ENCODE peak calls at places on chromosomes 6 and 20, in eight cellular contexts. One of them, this sample, is unnamed. For H3K36me3, the result is how much of the 10 kb centered on the place peaks cover.

GRCh38 chr6:45920819-45921511 is 94.7 kb downstream of the CLIC5 start:
- DNase-seq in psoas muscle: no peak
- DNase-seq in neural progenitor cell: no peak
- DNase-seq in upper lobe of left lung: no peak
- DNase-seq in endothelial cell of umbilical vein: no peak
- DNase-seq in fibroblast of lung: no peak
- DNase-seq in cardiac muscle cell: no peak
- DNase-seq in hepatocyte: no peak
- DNase-seq in this sample: no peak

GRCh38 chr6:2865270-2866182 is 23.9 kb upstream of the SERPINB1 start:
- DNase-seq in hepatocyte: no peak
- DNase-seq in fibroblast of lung: peak
- DNase-seq in endothelial cell of umbilical vein: peak
- DNase-seq in upper lobe of left lung: no peak
- DNase-seq in neural progenitor cell: no peak
- DNase-seq in cardiac muscle cell: no peak
- DNase-seq in psoas muscle: no peak
- DNase-seq in this sample: no peak

GRCh38 chr6:99064769-99065168 is 117.0 kb upstream of the FBXL4 start:
- DNase-seq in fibroblast of lung: no peak
- DNase-seq in endothelial cell of umbilical vein: no peak
- DNase-seq in cardiac muscle cell: no peak
- DNase-seq in hepatocyte: no peak
- DNase-seq in upper lobe of left lung: no peak
- DNase-seq in psoas muscle: no peak
- DNase-seq in neural progenitor cell: no peak
- DNase-seq in this sample: no peak

GRCh38 chr6:4220619-4221018 is 85.2 kb upstream of the ECI2 start:
- DNase-seq in endothelial cell of umbilical vein: no peak
- DNase-seq in neural progenitor cell: no peak
- DNase-seq in psoas muscle: no peak
- DNase-seq in hepatocyte: no peak
- DNase-seq in fibroblast of lung: peak
- DNase-seq in cardiac muscle cell: no peak
- DNase-seq in upper lobe of left lung: no peak
- DNase-seq in this sample: peak

GRCh38 chr6:79612918-79613317 is 18.2 kb upstream of the SH3BGRL2 start:
- DNase-seq in fibroblast of lung: no peak
- DNase-seq in upper lobe of left lung: no peak
- DNase-seq in psoas muscle: no peak
- DNase-seq in hepatocyte: no peak
- DNase-seq in endothelial cell of umbilical vein: no peak
- DNase-seq in cardiac muscle cell: no peak
- DNase-seq in neural progenitor cell: no peak
- DNase-seq in this sample: no peak

GRCh38 chr6:148595550-148595949 is 151.3 kb upstream of the UST start:
- DNase-seq in psoas muscle: no peak
- DNase-seq in fibroblast of lung: no peak
- DNase-seq in upper lobe of left lung: no peak
- DNase-seq in hepatocyte: no peak
- DNase-seq in cardiac muscle cell: no peak
- DNase-seq in endothelial cell of umbilical vein: no peak
- DNase-seq in neural progenitor cell: no peak
- DNase-seq in this sample: no peak

GRCh38 chr6:151257984-151258445 is 18.2 kb downstream of the AKAP12 start:
- DNase-seq in hepatocyte: no peak
- DNase-seq in endothelial cell of umbilical vein: no peak
- DNase-seq in cardiac muscle cell: peak
- DNase-seq in upper lobe of left lung: no peak
- DNase-seq in psoas muscle: no peak
- DNase-seq in fibroblast of lung: peak
- DNase-seq in neural progenitor cell: no peak
- DNase-seq in this sample: no peak

GRCh38 chr20:1718604-1719384 is 61.2 kb upstream of the SIRPG start:
- DNase-seq in cardiac muscle cell: no peak
- DNase-seq in neural progenitor cell: no peak
- DNase-seq in endothelial cell of umbilical vein: no peak
- DNase-seq in hepatocyte: no peak
- DNase-seq in psoas muscle: peak
- DNase-seq in upper lobe of left lung: no peak
- DNase-seq in fibroblast of lung: peak
- DNase-seq in this sample: peak

GRCh38 chr6:118284736-118285360 is 263.2 kb upstream of the PLN start:
- DNase-seq in fibroblast of lung: peak
- DNase-seq in hepatocyte: no peak
- DNase-seq in psoas muscle: no peak
- DNase-seq in neural progenitor cell: no peak
- DNase-seq in cardiac muscle cell: no peak
- DNase-seq in endothelial cell of umbilical vein: peak
- DNase-seq in upper lobe of left lung: no peak
- DNase-seq in this sample: no peak

GRCh38 chr20:15596220-15596875 is 976.9 kb downstream of the KIF16B start:
- DNase-seq in hepatocyte: no peak
- DNase-seq in psoas muscle: no peak
- DNase-seq in fibroblast of lung: no peak
- DNase-seq in endothelial cell of umbilical vein: no peak
- DNase-seq in cardiac muscle cell: no peak
- DNase-seq in upper lobe of left lung: peak
- DNase-seq in neural progenitor cell: no peak
- DNase-seq in this sample: no peak

GRCh38 chr6:42251911-42252637 is 34.4 kb upstream of the MRPS10 start:
- DNase-seq in cardiac muscle cell: peak
- DNase-seq in endothelial cell of umbilical vein: peak
- DNase-seq in neural progenitor cell: no peak
- DNase-seq in hepatocyte: peak
- DNase-seq in upper lobe of left lung: no peak
- DNase-seq in psoas muscle: peak
- DNase-seq in fibroblast of lung: peak
- DNase-seq in this sample: peak

GRCh38 chr20:36092424-36093024 is 62.0 kb upstream of the EPB41L1 start:
- DNase-seq in fibroblast of lung: no peak
- DNase-seq in neural progenitor cell: peak
- DNase-seq in hepatocyte: peak
- DNase-seq in cardiac muscle cell: peak
- DNase-seq in psoas muscle: peak
- DNase-seq in upper lobe of left lung: no peak
- DNase-seq in endothelial cell of umbilical vein: peak
- DNase-seq in this sample: no peak

GRCh38 chr6:61833176-61833716 is 452.8 kb downstream of the KHDRBS2 start:
- DNase-seq in endothelial cell of umbilical vein: no peak
- DNase-seq in upper lobe of left lung: no peak
- DNase-seq in fibroblast of lung: no peak
- DNase-seq in hepatocyte: no peak
- DNase-seq in cardiac muscle cell: no peak
- DNase-seq in psoas muscle: no peak
- DNase-seq in neural progenitor cell: no peak
- DNase-seq in this sample: no peak

GRCh38 chr6:20705741-20706140 is 171.5 kb downstream of the CDKAL1 start:
- DNase-seq in neural progenitor cell: no peak
- DNase-seq in fibroblast of lung: no peak
- DNase-seq in upper lobe of left lung: no peak
- DNase-seq in endothelial cell of umbilical vein: no peak
- DNase-seq in psoas muscle: no peak
- DNase-seq in hepatocyte: no peak
- DNase-seq in cardiac muscle cell: no peak
- DNase-seq in this sample: no peak

GRCh38 chr20:41032243-41032642 is 3.6 kb downstream of the TOP1 start:
- DNase-seq in hepatocyte: no peak
- DNase-seq in cardiac muscle cell: no peak
- DNase-seq in fibroblast of lung: peak
- DNase-seq in neural progenitor cell: no peak
- DNase-seq in psoas muscle: no peak
- DNase-seq in endothelial cell of umbilical vein: no peak
- DNase-seq in upper lobe of left lung: no peak
- DNase-seq in this sample: no peak

GRCh38 chr20:20548527-20549266 is 163.7 kb downstream of the RALGAPA2 start:
- DNase-seq in psoas muscle: no peak
- DNase-seq in endothelial cell of umbilical vein: no peak
- DNase-seq in upper lobe of left lung: no peak
- DNase-seq in fibroblast of lung: no peak
- DNase-seq in hepatocyte: peak
- DNase-seq in neural progenitor cell: no peak
- DNase-seq in cardiac muscle cell: no peak
- DNase-seq in this sample: no peak

GRCh38 chr6:53593001-53593488 is 48.1 kb upstream of the GCLC start:
- DNase-seq in hepatocyte: no peak
- DNase-seq in fibroblast of lung: peak
- DNase-seq in upper lobe of left lung: no peak
- DNase-seq in neural progenitor cell: no peak
- DNase-seq in psoas muscle: no peak
- DNase-seq in endothelial cell of umbilical vein: no peak
- DNase-seq in cardiac muscle cell: no peak
- DNase-seq in this sample: no peak

GRCh38 chr6:20433929-20434328 is 32.2 kb downstream of the E2F3 start:
- DNase-seq in upper lobe of left lung: no peak
- DNase-seq in endothelial cell of umbilical vein: no peak
- DNase-seq in psoas muscle: no peak
- DNase-seq in cardiac muscle cell: no peak
- DNase-seq in fibroblast of lung: no peak
- DNase-seq in hepatocyte: no peak
- DNase-seq in neural progenitor cell: no peak
- DNase-seq in this sample: no peak

DNA sequence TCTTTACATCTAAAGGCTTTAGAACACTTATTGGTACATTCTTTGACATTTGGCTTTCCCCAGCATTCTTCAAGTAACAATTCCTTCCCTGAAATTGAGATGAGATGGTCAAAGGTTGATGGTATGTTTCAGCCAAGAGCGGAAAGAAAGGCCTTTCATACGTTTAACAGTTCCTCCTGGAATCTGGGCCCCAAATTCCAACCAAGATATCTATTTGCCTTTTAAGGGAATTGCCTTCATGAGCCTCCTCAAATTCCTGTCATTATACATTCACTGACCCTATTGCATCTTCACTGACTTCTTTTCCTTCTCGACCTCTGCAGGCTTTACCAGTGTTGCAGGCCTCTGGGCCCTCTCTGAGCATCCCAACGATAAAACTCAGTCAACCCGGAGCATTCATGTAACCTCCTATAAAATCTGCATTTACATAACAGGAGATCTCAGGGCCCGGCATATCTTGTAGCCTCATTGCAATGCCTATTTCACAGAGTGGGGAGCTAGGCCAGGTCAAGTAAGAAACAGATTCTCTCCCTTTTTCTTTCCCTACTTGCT is 18.3 kb upstream of the WFDC9 start:
- DNase-seq in neural progenitor cell: no peak
- DNase-seq in fibroblast of lung: no peak
- DNase-seq in upper lobe of left lung: no peak
- DNase-seq in cardiac muscle cell: no peak
- DNase-seq in endothelial cell of umbilical vein: no peak
- DNase-seq in hepatocyte: no peak
- DNase-seq in psoas muscle: no peak
- DNase-seq in this sample: no peak
- H3K4me3 ChIP-seq in neural progenitor cell: no peak
- H3K4me3 ChIP-seq in fibroblast of lung: no peak
- H3K4me3 ChIP-seq in upper lobe of left lung: no peak
- H3K4me3 ChIP-seq in cardiac muscle cell: no peak
- H3K4me3 ChIP-seq in endothelial cell of umbilical vein: no peak
- H3K4me3 ChIP-seq in hepatocyte: no peak
- H3K4me3 ChIP-seq in psoas muscle: no peak
- H3K4me3 ChIP-seq in this sample: no peak

DNA sequence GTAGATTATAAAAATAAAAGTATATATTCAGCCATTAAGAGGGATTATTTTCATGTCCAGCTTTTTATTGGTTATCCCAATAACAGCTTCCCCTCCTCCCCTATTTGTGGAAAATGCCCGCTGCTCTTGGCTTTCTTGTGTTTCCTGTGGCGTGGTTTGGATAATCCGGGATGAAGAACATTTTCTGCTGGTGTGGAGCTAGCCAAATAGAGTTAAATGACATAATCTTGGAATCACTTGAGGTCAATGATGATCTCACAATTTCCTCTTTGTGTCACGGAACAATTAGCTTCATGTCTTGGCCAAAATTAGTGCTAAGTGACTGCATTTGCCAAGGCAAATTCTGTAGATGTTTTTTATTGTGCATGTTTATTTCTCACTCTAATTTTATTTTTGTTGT is 394.0 kb downstream of the LAMA2 start:
- DNase-seq in endothelial cell of umbilical vein: peak
- DNase-seq in cardiac muscle cell: no peak
- DNase-seq in fibroblast of lung: no peak
- DNase-seq in psoas muscle: no peak
- DNase-seq in neural progenitor cell: no peak
- DNase-seq in upper lobe of left lung: no peak
- DNase-seq in hepatocyte: no peak
- DNase-seq in this sample: no peak
- H3K36me3 ChIP-seq in endothelial cell of umbilical vein: under half
- H3K36me3 ChIP-seq in cardiac muscle cell: under half
- H3K36me3 ChIP-seq in fibroblast of lung: under half
- H3K36me3 ChIP-seq in psoas muscle: under half
- H3K36me3 ChIP-seq in neural progenitor cell: under half
- H3K36me3 ChIP-seq in upper lobe of left lung: under half
- H3K36me3 ChIP-seq in hepatocyte: under half
- H3K36me3 ChIP-seq in this sample: under half

GRCh38 chr6:23179994-23180393 is 610.6 kb downstream of the HDGFL1 start:
- DNase-seq in cardiac muscle cell: no peak
- DNase-seq in endothelial cell of umbilical vein: no peak
- DNase-seq in hepatocyte: no peak
- DNase-seq in fibroblast of lung: no peak
- DNase-seq in neural progenitor cell: no peak
- DNase-seq in upper lobe of left lung: no peak
- DNase-seq in psoas muscle: no peak
- DNase-seq in this sample: no peak

GRCh38 chr6:23176471-23176870 is 607.1 kb downstream of the HDGFL1 start:
- DNase-seq in endothelial cell of umbilical vein: no peak
- DNase-seq in upper lobe of left lung: no peak
- DNase-seq in fibroblast of lung: no peak
- DNase-seq in psoas muscle: no peak
- DNase-seq in neural progenitor cell: no peak
- DNase-seq in hepatocyte: no peak
- DNase-seq in cardiac muscle cell: no peak
- DNase-seq in this sample: no peak

GRCh38 chr6:23175391-23175790 is 606.0 kb downstream of the HDGFL1 start:
- DNase-seq in psoas muscle: no peak
- DNase-seq in neural progenitor cell: no peak
- DNase-seq in upper lobe of left lung: no peak
- DNase-seq in cardiac muscle cell: no peak
- DNase-seq in fibroblast of lung: peak
- DNase-seq in hepatocyte: no peak
- DNase-seq in endothelial cell of umbilical vein: no peak
- DNase-seq in this sample: no peak

GRCh38 chr6:23174781-23175361 is 605.5 kb downstream of the HDGFL1 start:
- DNase-seq in cardiac muscle cell: no peak
- DNase-seq in fibroblast of lung: peak
- DNase-seq in endothelial cell of umbilical vein: no peak
- DNase-seq in upper lobe of left lung: no peak
- DNase-seq in psoas muscle: no peak
- DNase-seq in neural progenitor cell: no peak
- DNase-seq in hepatocyte: no peak
- DNase-seq in this sample: peak

GRCh38 chr6:23176883-23177282 is 607.5 kb downstream of the HDGFL1 start:
- DNase-seq in neural progenitor cell: no peak
- DNase-seq in hepatocyte: peak
- DNase-seq in upper lobe of left lung: no peak
- DNase-seq in cardiac muscle cell: no peak
- DNase-seq in fibroblast of lung: peak
- DNase-seq in psoas muscle: no peak
- DNase-seq in endothelial cell of umbilical vein: peak
- DNase-seq in this sample: no peak
- TF ChIP-seq CTCF in neural progenitor cell: peak
- TF ChIP-seq CTCF in hepatocyte: peak
- TF ChIP-seq CTCF in upper lobe of left lung: no peak
- TF ChIP-seq CTCF in cardiac muscle cell: no peak
- TF ChIP-seq CTCF in fibroblast of lung: peak
- TF ChIP-seq CTCF in psoas muscle: no peak
- TF ChIP-seq CTCF in endothelial cell of umbilical vein: no peak
- TF ChIP-seq CTCF in this sample: peak

GRCh38 chr20:9068232-9068781 is 580 bp upstream of the PLCB4 start:
- DNase-seq in hepatocyte: peak
- DNase-seq in fibroblast of lung: no peak
- DNase-seq in upper lobe of left lung: no peak
- DNase-seq in neural progenitor cell: peak
- DNase-seq in endothelial cell of umbilical vein: peak
- DNase-seq in psoas muscle: peak
- DNase-seq in cardiac muscle cell: peak
- DNase-seq in this sample: no peak
- H3K4me3 ChIP-seq in hepatocyte: peak
- H3K4me3 ChIP-seq in fibroblast of lung: peak
- H3K4me3 ChIP-seq in upper lobe of left lung: peak
- H3K4me3 ChIP-seq in neural progenitor cell: peak
- H3K4me3 ChIP-seq in endothelial cell of umbilical vein: peak
- H3K4me3 ChIP-seq in psoas muscle: peak
- H3K4me3 ChIP-seq in cardiac muscle cell: peak
- H3K4me3 ChIP-seq in this sample: peak